ENCODE peak calls at places on chromosome 15, in nine cellular contexts. One of them, this sample, is unnamed.

GRCh38 chr15:51322622-51323296 is 15.6 kb downstream of the CYP19A1 start:
- DNase-seq in fibroblast of lung: peak; percentile 31
- DNase-seq in K562: no peak
- DNase-seq in heart left ventricle: peak; percentile 46
- DNase-seq in Peyer's patch: no peak
- DNase-seq in neural progenitor cell: no peak
- DNase-seq in GM12878: no peak
- DNase-seq in left lung: peak; percentile 56
- DNase-seq in right atrium auricular region: peak; percentile 89
- DNase-seq in this sample: peak; percentile 74

GRCh38 chr15:81516461-81516860 is 142.4 kb upstream of the TMC3 start:
- DNase-seq in fibroblast of lung: peak; percentile 47
- DNase-seq in K562: no peak
- DNase-seq in heart left ventricle: no peak
- DNase-seq in Peyer's patch: no peak
- DNase-seq in neural progenitor cell: no peak
- DNase-seq in GM12878: no peak
- DNase-seq in left lung: no peak
- DNase-seq in right atrium auricular region: no peak
- DNase-seq in this sample: no peak

GRCh38 chr15:28125673-28126651 is 26.8 kb upstream of the OCA2 start:
- DNase-seq in fibroblast of lung: peak; percentile 73
- DNase-seq in K562: peak; percentile 48
- DNase-seq in heart left ventricle: no peak
- DNase-seq in Peyer's patch: no peak
- DNase-seq in neural progenitor cell: peak; percentile 78
- DNase-seq in GM12878: no peak
- DNase-seq in left lung: no peak
- DNase-seq in right atrium auricular region: no peak
- DNase-seq in this sample: peak; percentile 78

GRCh38 chr15:28123408-28124023 is 24.4 kb upstream of the OCA2 start:
- DNase-seq in fibroblast of lung: peak; percentile 69
- DNase-seq in K562: peak; percentile 65
- DNase-seq in heart left ventricle: peak; percentile 46
- DNase-seq in Peyer's patch: peak; percentile 58
- DNase-seq in neural progenitor cell: peak; percentile 83
- DNase-seq in GM12878: no peak
- DNase-seq in left lung: no peak
- DNase-seq in right atrium auricular region: peak; percentile 72
- DNase-seq in this sample: peak; percentile 88

GRCh38 chr15:83436513-83437158 is 10.5 kb upstream of the SH3GL3 start:
- DNase-seq in fibroblast of lung: peak; percentile 72
- DNase-seq in K562: peak; percentile 22
- DNase-seq in heart left ventricle: no peak
- DNase-seq in Peyer's patch: no peak
- DNase-seq in neural progenitor cell: peak; percentile 72
- DNase-seq in GM12878: no peak
- DNase-seq in left lung: no peak
- DNase-seq in right atrium auricular region: no peak
- DNase-seq in this sample: peak; percentile 80

GRCh38 chr15:31869640-31870335 is 160.5 kb upstream of the CHRNA7 start:
- DNase-seq in fibroblast of lung: peak; percentile 10
- DNase-seq in K562: no peak
- DNase-seq in heart left ventricle: no peak
- DNase-seq in Peyer's patch: no peak
- DNase-seq in neural progenitor cell: peak; percentile 69
- DNase-seq in GM12878: no peak
- DNase-seq in left lung: no peak
- DNase-seq in right atrium auricular region: no peak
- DNase-seq in this sample: peak; percentile 3

GRCh38 chr15:58678683-58679082 is 70.8 kb downstream of the ADAM10 start:
- DNase-seq in fibroblast of lung: peak; percentile 25
- DNase-seq in K562: no peak
- DNase-seq in heart left ventricle: no peak
- DNase-seq in Peyer's patch: no peak
- DNase-seq in neural progenitor cell: no peak
- DNase-seq in GM12878: no peak
- DNase-seq in left lung: no peak
- DNase-seq in right atrium auricular region: no peak
- DNase-seq in this sample: peak; percentile 58

GRCh38 chr15:74873756-74874424 is 725 bp upstream of the SCAMP2 start:
- DNase-seq in fibroblast of lung: peak; percentile 13
- DNase-seq in K562: peak; percentile 48
- DNase-seq in heart left ventricle: no peak
- DNase-seq in Peyer's patch: no peak
- DNase-seq in neural progenitor cell: peak; percentile 33
- DNase-seq in GM12878: no peak
- DNase-seq in left lung: no peak
- DNase-seq in right atrium auricular region: peak; percentile 60
- DNase-seq in this sample: peak; percentile 16

GRCh38 chr15:73870700-73871408 is 2.5 kb upstream of the TBC1D21 start:
- DNase-seq in fibroblast of lung: no peak
- DNase-seq in K562: peak; percentile 14
- DNase-seq in heart left ventricle: peak; percentile 65
- DNase-seq in Peyer's patch: no peak
- DNase-seq in neural progenitor cell: no peak
- DNase-seq in GM12878: no peak
- DNase-seq in left lung: no peak
- DNase-seq in right atrium auricular region: peak; percentile 79
- DNase-seq in this sample: peak; percentile 54

GRCh38 chr15:77819841-77820728 is 187.4 kb upstream of the LINGO1 start:
- DNase-seq in fibroblast of lung: no peak
- DNase-seq in K562: peak; percentile 84
- DNase-seq in heart left ventricle: peak; percentile 18
- DNase-seq in Peyer's patch: no peak
- DNase-seq in neural progenitor cell: peak; percentile 82
- DNase-seq in GM12878: no peak
- DNase-seq in left lung: no peak
- DNase-seq in right atrium auricular region: no peak
- DNase-seq in this sample: peak; percentile 16

GRCh38 chr15:97993310-97993738 is 32.8 kb downstream of the ARRDC4 start:
- DNase-seq in fibroblast of lung: no peak
- DNase-seq in K562: peak; percentile 43
- DNase-seq in heart left ventricle: peak; percentile 18
- DNase-seq in Peyer's patch: no peak
- DNase-seq in neural progenitor cell: no peak
- DNase-seq in GM12878: no peak
- DNase-seq in left lung: no peak
- DNase-seq in right atrium auricular region: no peak
- DNase-seq in this sample: no peak

GRCh38 chr15:74134387-74135027 is 4.1 kb downstream of the ISLR2 start:
- DNase-seq in fibroblast of lung: peak; percentile 50
- DNase-seq in K562: no peak
- DNase-seq in heart left ventricle: peak; percentile 34
- DNase-seq in Peyer's patch: no peak
- DNase-seq in neural progenitor cell: peak; percentile 90
- DNase-seq in GM12878: no peak
- DNase-seq in left lung: peak; percentile 51
- DNase-seq in right atrium auricular region: no peak
- DNase-seq in this sample: no peak

GRCh38 chr15:29596266-29596665 is 226.0 kb downstream of the TJP1 start:
- DNase-seq in fibroblast of lung: no peak
- DNase-seq in K562: no peak
- DNase-seq in heart left ventricle: no peak
- DNase-seq in Peyer's patch: no peak
- DNase-seq in neural progenitor cell: no peak
- DNase-seq in GM12878: no peak
- DNase-seq in left lung: no peak
- DNase-seq in right atrium auricular region: no peak
- DNase-seq in this sample: no peak

DNA sequence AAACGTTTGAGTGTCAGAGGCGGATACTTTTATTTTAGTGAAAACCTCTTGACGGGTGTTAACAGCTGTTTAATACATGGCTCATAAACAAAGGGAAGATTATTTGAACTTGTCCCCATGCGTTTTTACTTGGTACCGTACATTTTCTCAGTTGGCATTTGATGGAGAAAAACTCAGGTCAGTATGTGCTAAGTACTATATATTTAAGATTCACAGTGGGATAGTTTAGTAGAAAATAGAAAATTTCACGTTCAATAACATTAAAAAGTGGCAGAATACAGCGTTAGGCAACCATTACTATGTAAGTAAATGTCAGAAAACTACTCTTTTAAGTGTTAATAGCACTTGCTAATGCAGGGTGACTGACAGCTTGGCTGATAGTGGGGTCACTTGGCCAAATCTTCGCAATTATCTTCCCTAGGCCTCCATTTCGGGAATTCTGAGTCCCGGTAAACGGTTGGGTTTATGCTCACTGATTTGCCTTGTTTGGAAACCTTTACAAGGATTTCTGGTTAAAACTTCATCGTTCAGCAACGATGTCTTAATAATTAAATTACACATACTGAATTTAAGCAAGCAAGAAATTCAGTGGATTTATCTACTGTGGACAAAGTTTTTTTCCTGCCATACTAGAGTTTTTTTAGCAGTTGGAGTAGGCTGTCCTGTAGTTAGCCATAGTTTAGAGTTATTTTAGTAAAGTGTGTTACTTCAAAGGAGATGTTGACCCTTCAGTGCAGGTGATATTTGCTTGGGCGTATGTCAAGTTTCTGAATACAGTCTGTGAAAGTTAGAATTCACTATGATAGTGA is 4.9 kb downstream of the CHD2 start:
- DNase-seq in fibroblast of lung: peak; percentile 28
- DNase-seq in K562: no peak
- DNase-seq in heart left ventricle: no peak
- DNase-seq in Peyer's patch: no peak
- DNase-seq in neural progenitor cell: no peak
- DNase-seq in GM12878: no peak
- DNase-seq in left lung: no peak
- DNase-seq in right atrium auricular region: no peak
- DNase-seq in this sample: no peak
- H3K36me3 ChIP-seq in fibroblast of lung: no peaks in the 10 kb centered on the region
- H3K36me3 ChIP-seq in K562: peaks cover 57% of the 10 kb centered on the region
- H3K36me3 ChIP-seq in heart left ventricle: peaks cover 4% of the 10 kb centered on the region
- H3K36me3 ChIP-seq in Peyer's patch: no peaks in the 10 kb centered on the region
- H3K36me3 ChIP-seq in neural progenitor cell: peaks cover 15% of the 10 kb centered on the region
- H3K36me3 ChIP-seq in GM12878: no peaks in the 10 kb centered on the region
- H3K36me3 ChIP-seq in left lung: no peaks in the 10 kb centered on the region
- H3K36me3 ChIP-seq in right atrium auricular region: no peaks in the 10 kb centered on the region
- H3K36me3 ChIP-seq in this sample: no peaks in the 10 kb centered on the region

GRCh38 chr15:66774001-66774814 is 72.2 kb downstream of the SMAD6 start:
- DNase-seq in fibroblast of lung: peak; percentile 71
- DNase-seq in K562: peak; percentile 93
- DNase-seq in heart left ventricle: peak; percentile 87
- DNase-seq in Peyer's patch: peak; percentile 44
- DNase-seq in neural progenitor cell: peak; percentile 95
- DNase-seq in GM12878: no peak
- DNase-seq in left lung: peak; percentile 81
- DNase-seq in right atrium auricular region: peak; percentile 88
- DNase-seq in this sample: peak; percentile 81
- H3K4me3 ChIP-seq in fibroblast of lung: no peak overlapping the region
- H3K4me3 ChIP-seq in K562: no peak overlapping the region
- H3K4me3 ChIP-seq in heart left ventricle: no peak overlapping the region
- H3K4me3 ChIP-seq in Peyer's patch: no peak overlapping the region
- H3K4me3 ChIP-seq in neural progenitor cell: peak overlapping the region; percentile 12
- H3K4me3 ChIP-seq in GM12878: no peak overlapping the region
- H3K4me3 ChIP-seq in left lung: no peak overlapping the region
- H3K4me3 ChIP-seq in right atrium auricular region: no peak overlapping the region
- H3K4me3 ChIP-seq in this sample: no peak overlapping the region

GRCh38 chr15:38860682-38861081 is 296.1 kb upstream of the RASGRP1 start:
- DNase-seq in fibroblast of lung: no peak
- DNase-seq in K562: no peak
- DNase-seq in heart left ventricle: no peak
- DNase-seq in Peyer's patch: no peak
- DNase-seq in neural progenitor cell: no peak
- DNase-seq in GM12878: no peak
- DNase-seq in left lung: no peak
- DNase-seq in right atrium auricular region: no peak
- DNase-seq in this sample: peak; percentile 64
- H3K36me3 ChIP-seq in fibroblast of lung: no peaks in the 10 kb centered on the region
- H3K36me3 ChIP-seq in K562: no peaks in the 10 kb centered on the region
- H3K36me3 ChIP-seq in heart left ventricle: no peaks in the 10 kb centered on the region
- H3K36me3 ChIP-seq in Peyer's patch: no peaks in the 10 kb centered on the region
- H3K36me3 ChIP-seq in neural progenitor cell: no peaks in the 10 kb centered on the region
- H3K36me3 ChIP-seq in GM12878: no peaks in the 10 kb centered on the region
- H3K36me3 ChIP-seq in left lung: no peaks in the 10 kb centered on the region
- H3K36me3 ChIP-seq in right atrium auricular region: no peaks in the 10 kb centered on the region
- H3K36me3 ChIP-seq in this sample: no peaks in the 10 kb centered on the region

GRCh38 chr15:90418627-90419026 is 30.6 kb downstream of the IQGAP1 start:
- DNase-seq in fibroblast of lung: no peak
- DNase-seq in K562: no peak
- DNase-seq in heart left ventricle: no peak
- DNase-seq in Peyer's patch: no peak
- DNase-seq in neural progenitor cell: no peak
- DNase-seq in GM12878: no peak
- DNase-seq in left lung: no peak
- DNase-seq in right atrium auricular region: no peak
- DNase-seq in this sample: no peak

GRCh38 chr15:90411176-90411575 is 23.1 kb downstream of the IQGAP1 start:
- DNase-seq in fibroblast of lung: no peak
- DNase-seq in K562: no peak
- DNase-seq in heart left ventricle: no peak
- DNase-seq in Peyer's patch: no peak
- DNase-seq in neural progenitor cell: no peak
- DNase-seq in GM12878: no peak
- DNase-seq in left lung: no peak
- DNase-seq in right atrium auricular region: no peak
- DNase-seq in this sample: no peak

GRCh38 chr15:90412356-90413194 is 24.5 kb downstream of the IQGAP1 start:
- DNase-seq in fibroblast of lung: peak; percentile 72
- DNase-seq in K562: no peak
- DNase-seq in heart left ventricle: peak; percentile 29
- DNase-seq in Peyer's patch: peak; percentile 63
- DNase-seq in neural progenitor cell: no peak
- DNase-seq in GM12878: peak; percentile 72
- DNase-seq in left lung: peak; percentile 75
- DNase-seq in right atrium auricular region: peak; percentile 71
- DNase-seq in this sample: peak; percentile 29

GRCh38 chr15:90413411-90414379 is 25.7 kb downstream of the IQGAP1 start:
- DNase-seq in fibroblast of lung: peak; percentile 59
- DNase-seq in K562: no peak
- DNase-seq in heart left ventricle: no peak
- DNase-seq in Peyer's patch: no peak
- DNase-seq in neural progenitor cell: no peak
- DNase-seq in GM12878: no peak
- DNase-seq in left lung: no peak
- DNase-seq in right atrium auricular region: no peak
- DNase-seq in this sample: peak; percentile 77

GRCh38 chr15:90414408-90415028 is 26.5 kb downstream of the IQGAP1 start:
- DNase-seq in fibroblast of lung: peak; percentile 60
- DNase-seq in K562: no peak
- DNase-seq in heart left ventricle: no peak
- DNase-seq in Peyer's patch: no peak
- DNase-seq in neural progenitor cell: no peak
- DNase-seq in GM12878: no peak
- DNase-seq in left lung: no peak
- DNase-seq in right atrium auricular region: no peak
- DNase-seq in this sample: no peak
- H3K4me3 ChIP-seq in fibroblast of lung: peak overlapping the region; percentile 15
- H3K4me3 ChIP-seq in K562: no peak overlapping the region
- H3K4me3 ChIP-seq in heart left ventricle: no peak overlapping the region
- H3K4me3 ChIP-seq in Peyer's patch: no peak overlapping the region
- H3K4me3 ChIP-seq in neural progenitor cell: no peak overlapping the region
- H3K4me3 ChIP-seq in GM12878: no peak overlapping the region
- H3K4me3 ChIP-seq in left lung: no peak overlapping the region
- H3K4me3 ChIP-seq in right atrium auricular region: no peak overlapping the region
- H3K4me3 ChIP-seq in this sample: no peak overlapping the region